ENCODE peak calls at places on chromosome X, in five cellular contexts. F is RWPE2, A is suprapubic skin, L is BJ, E is mammary epithelial cell. Y is an unnamed sample.

GRCh38 chrX:149504226-149504914 is 736 bp downstream of the IDS start:
- DNase-seq in F (no peak), A (no peak), L (no peak), E (no peak), Y (no peak)

GRCh38 chrX:39904816-39905474 is 192.8 kb downstream of the BCOR start:
- DNase-seq in F (no peak), A (no peak), L (no peak), E (no peak), Y (no peak)

GRCh38 chrX:63930140-63930539 is 145.1 kb upstream of the ARHGEF9 start:
- DNase-seq in F (no peak), A (no peak), L (no peak), E (peak), Y (no peak)

GRCh38 chrX:9495496-9495895 is 30.6 kb downstream of the TBL1X start:
- DNase-seq in F (no peak), A (no peak), L (no peak), E (no peak), Y (no peak)

GRCh38 chrX:55014897-55015299 is 14.7 kb downstream of the APEX2 start:
- DNase-seq in F (no peak), A (no peak), L (no peak), E (no peak), Y (no peak)

GRCh38 chrX:12349201-12349600 is 210.9 kb downstream of the FRMPD4 start:
- DNase-seq in F (no peak), A (no peak), L (no peak), E (no peak), Y (no peak)

GRCh38 chrX:72107320-72107719 is 24.4 kb downstream of the RTL5 start:
- DNase-seq in F (no peak), A (no peak), L (no peak), E (peak), Y (no peak)

GRCh38 chrX:148874621-148875020 is 374.2 kb downstream of the AFF2 start:
- DNase-seq in F (no peak), A (no peak), L (no peak), E (no peak), Y (no peak)

GRCh38 chrX:31038585-31039326 is 33.1 kb downstream of the FTHL17 start:
- DNase-seq in F (no peak), A (no peak), L (no peak), E (peak), Y (peak)

GRCh38 chrX:8284131-8284530 is 113.1 kb upstream of the VCX2 start:
- DNase-seq in F (no peak), A (no peak), L (no peak), E (peak), Y (no peak)

GRCh38 chrX:123924181-123924580 is 37.3 kb upstream of the STAG2 start:
- DNase-seq in F (no peak), A (no peak), L (no peak), E (no peak), Y (no peak)

GRCh38 chrX:97968376-97969104 is 1084.8 kb downstream of the RPA4 start:
- DNase-seq in F (no peak), A (no peak), L (no peak), E (no peak), Y (no peak)

GRCh38 chrX:11787564-11787963 is 29.5 kb downstream of the MSL3 start:
- DNase-seq in F (no peak), A (peak), L (no peak), E (no peak), Y (peak)

GRCh38 chrX:32139463-32139862 is 1067.6 kb upstream of the FTHL17 start:
- DNase-seq in F (no peak), A (no peak), L (no peak), E (no peak), Y (no peak)

GRCh38 chrX:68428431-68428830 is 4.9 kb downstream of the OPHN1 start:
- DNase-seq in F (no peak), A (no peak), L (no peak), E (peak), Y (no peak)

GRCh38 chrX:140057001-140057411 is 91.7 kb upstream of the CXorf66 start:
- DNase-seq in F (no peak), A (peak), L (no peak), E (peak), Y (peak)

GRCh38 chrX:51144828-51145442 is 187.7 kb upstream of the NUDT10 start:
- DNase-seq in F (no peak), A (no peak), L (no peak), E (peak), Y (no peak)

GRCh38 chrX:24859211-24859841 is 156.4 kb downstream of the ARX start:
- DNase-seq in F (no peak), A (no peak), L (no peak), E (no peak), Y (no peak)

GRCh38 chrX:112688242-112688641 is 8.5 kb upstream of the LHFPL1 start:
- DNase-seq in F (no peak), A (no peak), L (no peak), E (no peak), Y (no peak)

GRCh38 chrX:85627363-85627762 is 247.9 kb upstream of the POF1B start:
- DNase-seq in F (no peak), A (no peak), L (no peak), E (no peak), Y (no peak)

GRCh38 chrX:68365356-68365755 is 67.9 kb downstream of the OPHN1 start:
- DNase-seq in F (no peak), A (no peak), L (no peak), E (no peak), Y (no peak)

GRCh38 chrX:20352504-20352903 is 85.8 kb upstream of the RPS6KA3 start:
- DNase-seq in F (no peak), A (no peak), L (no peak), E (no peak), Y (no peak)

GRCh38 chrX:107482046-107482445 is 32.6 kb downstream of the FRMPD3 start:
- DNase-seq in F (no peak), A (no peak), L (no peak), E (no peak), Y (no peak)

GRCh38 chrX:18406531-18407266 is 18.7 kb upstream of the CDKL5 start:
- DNase-seq in F (no peak), A (no peak), L (no peak), E (no peak), Y (no peak)

GRCh38 chrX:18415386-18415785 is 10.0 kb upstream of the CDKL5 start:
- DNase-seq in F (no peak), A (no peak), L (no peak), E (no peak), Y (no peak)

GRCh38 chrX:18410038-18410437 is 15.4 kb upstream of the CDKL5 start:
- DNase-seq in F (no peak), A (no peak), L (no peak), E (no peak), Y (no peak)
- TF ChIP-seq CTCF in F (peak), A (no peak), L (peak), E (peak), Y (peak)

GRCh38 chrX:110125435-110125834 is 122.5 kb downstream of the TMEM164 start:
- DNase-seq in F (no peak), A (no peak), L (no peak), E (no peak), Y (no peak)
- TF ChIP-seq CTCF in F (peak), A (no peak), L (peak), E (no peak), Y (peak)

DNA sequence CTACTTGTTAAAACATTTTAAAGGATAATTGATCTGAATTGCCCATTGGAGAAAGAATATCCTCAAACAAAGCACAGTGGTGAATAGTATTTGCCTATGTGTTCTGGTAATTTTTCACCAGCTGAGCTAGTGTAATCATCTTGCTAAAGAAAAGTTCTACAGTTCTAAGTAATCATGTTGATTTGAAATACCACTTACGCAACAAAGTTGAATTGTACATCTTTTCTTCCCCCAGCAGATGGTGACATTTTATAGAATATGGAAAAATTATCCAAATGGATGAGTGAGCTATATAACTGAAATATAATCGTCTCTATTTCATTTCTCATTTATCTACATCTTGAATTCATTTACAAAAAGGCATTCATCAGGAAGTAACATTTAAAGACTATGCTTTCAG is 9.7 kb upstream of the ZNF674 start:
- DNase-seq in F (no peak), A (no peak), L (no peak), E (no peak), Y (no peak)
- TF ChIP-seq CTCF in F (peak), A (no peak), L (peak), E (peak), Y (peak)

GRCh38 chrX:153768311-153769157 is 4.5 kb downstream of the PLXNB3 start:
- DNase-seq in F (no peak), A (no peak), L (no peak), E (no peak), Y (no peak)
- TF ChIP-seq CTCF in F (no peak), A (no peak), L (no peak), E (no peak), Y (no peak)

DNA sequence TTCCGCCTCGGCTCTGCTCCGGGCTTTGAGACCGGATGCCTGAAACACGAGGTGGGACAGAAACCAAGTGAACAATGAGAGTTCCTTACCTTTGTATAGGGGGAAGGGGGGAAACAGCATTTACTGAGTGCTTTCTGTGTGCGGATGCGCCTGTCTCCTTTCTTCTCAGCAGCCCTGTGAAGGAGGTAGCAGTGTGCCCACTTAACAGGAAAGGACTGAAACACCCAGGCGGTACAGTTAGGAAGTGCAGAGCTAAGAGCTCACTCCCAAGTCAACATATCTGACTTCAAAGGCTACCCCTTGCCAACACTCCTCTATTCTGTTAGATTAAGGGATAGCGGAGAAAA is 43.1 kb upstream of the TMSB15B start:
- DNase-seq in F (no peak), A (no peak), L (no peak), E (no peak), Y (no peak)
- TF ChIP-seq CTCF in F (peak), A (no peak), L (peak), E (peak), Y (peak)

GRCh38 chrX:153687121-153688039 is at the start of gene SLC6A8:
- DNase-seq in F (no peak), A (peak), L (no peak), E (peak), Y (peak)
- TF ChIP-seq CTCF in F (no peak), A (no peak), L (peak), E (no peak), Y (peak)

DNA sequence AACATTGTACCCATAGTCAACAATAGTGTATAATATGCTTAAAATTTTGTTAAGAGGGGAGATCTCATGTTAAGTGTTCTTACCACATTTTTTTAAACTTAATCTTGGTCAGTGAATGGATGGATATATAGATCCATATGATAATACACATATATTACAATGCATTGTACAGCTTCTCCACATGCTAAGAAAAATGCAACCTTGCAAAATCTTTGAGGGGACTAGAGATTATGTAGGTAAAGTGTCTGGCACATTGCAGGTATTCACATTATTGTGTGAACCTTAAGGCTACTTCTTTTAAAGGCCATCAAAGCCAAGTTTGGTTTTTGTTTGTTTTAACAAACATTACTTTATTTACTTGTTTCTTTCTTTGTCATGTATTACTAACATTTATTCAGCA is 10.4 kb upstream of the GPC3 start:
- DNase-seq in F (no peak), A (no peak), L (no peak), E (no peak), Y (no peak)
- TF ChIP-seq CTCF in F (no peak), A (no peak), L (no peak), E (no peak), Y (no peak)

GRCh38 chrX:136950206-136950605 is 69.7 kb upstream of the RBMX start:
- DNase-seq in F (no peak), A (no peak), L (no peak), E (no peak), Y (no peak)

GRCh38 chrX:136953867-136954787 is 73.6 kb upstream of the RBMX start:
- DNase-seq in F (no peak), A (no peak), L (no peak), E (peak), Y (peak)

DNA sequence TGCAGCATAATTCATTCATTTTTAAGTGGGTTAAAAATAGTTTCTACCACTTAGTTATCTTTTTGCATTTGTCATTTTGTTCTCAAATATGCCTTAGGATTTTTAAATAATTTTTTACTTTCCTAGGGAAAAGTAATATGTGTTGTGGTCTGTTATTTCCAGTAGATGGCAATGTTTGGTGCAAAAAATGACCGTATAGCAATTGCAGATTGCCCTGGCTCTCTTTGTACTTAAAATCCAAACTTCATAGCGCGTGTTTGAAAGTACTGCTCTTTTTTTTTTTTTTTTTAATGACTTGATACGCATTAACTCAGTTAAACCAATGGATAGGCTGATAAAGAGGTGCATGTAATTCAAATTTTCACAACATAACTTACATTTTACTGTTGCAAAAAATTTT is 74.4 kb upstream of the RBMX start:
- DNase-seq in F (no peak), A (no peak), L (no peak), E (peak), Y (peak)
- TF ChIP-seq CTCF in F (peak), A (no peak), L (peak), E (peak), Y (peak)

GRCh38 chrX:147803948-147804347 is 107.8 kb upstream of the FMR1 start:
- DNase-seq in F (no peak), A (no peak), L (no peak), E (no peak), Y (no peak)
- TF ChIP-seq CTCF in F (peak), A (no peak), L (no peak), E (no peak), Y (no peak)

DNA sequence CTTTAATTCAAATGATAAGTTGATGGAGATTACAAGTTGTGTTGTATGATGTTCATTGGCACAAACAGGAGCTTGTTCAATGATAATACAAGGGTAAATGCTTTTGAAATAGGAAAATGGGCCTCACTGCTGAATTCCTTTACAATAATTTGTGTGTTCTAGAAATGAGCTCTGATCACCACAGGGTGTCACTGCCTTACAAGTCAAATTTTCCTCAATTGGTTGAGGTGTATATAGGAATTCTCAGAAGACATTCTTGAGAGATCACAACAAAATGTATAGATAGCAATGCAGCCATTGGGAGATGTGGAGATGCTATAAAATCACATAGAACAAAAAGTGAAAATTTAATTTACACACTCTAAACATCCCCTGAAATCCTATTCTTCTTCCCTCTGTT is 49.6 kb downstream of the KLF8 start:
- DNase-seq in F (no peak), A (no peak), L (no peak), E (peak), Y (no peak)
- TF ChIP-seq CTCF in F (peak), A (no peak), L (peak), E (peak), Y (peak)